ENCODE peak calls at places on chromosomes 4 and X, in five cellular contexts. S is fibroblast of lung; K is CD8-positive, alpha-beta memory T cell; B is ELF-1; E is activated naive CD4-positive, alpha-beta T cell. Q is an unnamed sample.

GRCh38 chr4:1154523-1155182 is 17.7 kb downstream of the SPON2 start:
- DNase-seq in B (no peak), E (no peak), S (peak; percentile 49), K (no peak), Q (no peak)

GRCh38 chr4:164320847-164321246 is 433.1 kb upstream of the SMIM31 start:
- DNase-seq in S (no peak), E (no peak), B (no peak), K (no peak), Q (no peak)

GRCh38 chr4:25310066-25310824 is 2.3 kb upstream of the ZCCHC4 start:
- DNase-seq in B (no peak), K (no peak), S (no peak), E (no peak), Q (no peak)

GRCh38 chr4:98181815-98182214 is 38.5 kb upstream of the STPG2 start:
- DNase-seq in K (no peak), B (no peak), S (peak; percentile 19), E (no peak), Q (no peak)

GRCh38 chrX:40434947-40435346 is 145.8 kb upstream of the ATP6AP2 start:
- DNase-seq in S (peak; percentile 59), K (no peak), E (no peak), B (peak; percentile 96), Q (no peak)

GRCh38 chr4:3533421-3533820 is 1.2 kb upstream of the LRPAP1 start:
- DNase-seq in B (no peak), K (no peak), E (no peak), S (no peak), Q (no peak)

GRCh38 chrX:132395059-132395458 is 93.8 kb downstream of the MBNL3 start:
- DNase-seq in S (no peak), E (no peak), K (no peak), B (no peak), Q (no peak)

GRCh38 chr4:74451214-74451661 is 6.3 kb downstream of the AREG start:
- DNase-seq in S (peak; percentile 70), E (no peak), B (no peak), K (no peak), Q (peak; percentile 39)

GRCh38 chr4:40232610-40233009 is 35.8 kb downstream of the RHOH start:
- DNase-seq in B (no peak), E (no peak), S (no peak), K (no peak), Q (no peak)

GRCh38 chr4:171170671-171171070 is 642.5 kb upstream of the GALNTL6 start:
- DNase-seq in B (no peak), K (no peak), S (no peak), E (no peak), Q (no peak)

GRCh38 chr4:82201303-82201702 is 172.5 kb downstream of the HNRNPD start:
- DNase-seq in K (no peak), E (no peak), B (no peak), S (peak; percentile 50), Q (no peak)

GRCh38 chrX:119605398-119605738 is 856 bp downstream of the NKRF start:
- DNase-seq in B (peak; percentile 36), E (no peak), S (no peak), K (peak; percentile 48), Q (no peak)

GRCh38 chr4:28229092-28229491 is 1368.5 kb downstream of the STIM2 start:
- DNase-seq in B (peak; percentile 28), E (no peak), K (no peak), S (peak; percentile 19), Q (no peak)

GRCh38 chr4:152981842-152982241 is 45.7 kb downstream of the FHDC1 start:
- DNase-seq in K (no peak), B (no peak), E (no peak), S (peak; percentile 75), Q (no peak)

GRCh38 chr4:131339137-131339536 is 1810.0 kb upstream of the PCDH10 start:
- DNase-seq in K (no peak), E (no peak), B (no peak), S (no peak), Q (no peak)

GRCh38 chr4:70402762-70403161 is 5.0 kb downstream of the OPRPN start:
- DNase-seq in E (no peak), K (no peak), B (no peak), S (no peak), Q (no peak)